ENCODE peak calls at places on chromosomes 11 and 22, in five cellular contexts. One of them, this sample, is unnamed.

GRCh38 chr22:29842740-29843139 is 4.7 kb upstream of the ASCC2 start:
- DNase-seq in mesenchymal stem cell: peak; percentile 98
- DNase-seq in neuronal stem cell: no peak
- DNase-seq in H1: no peak
- DNase-seq in trophoblast cell: peak; percentile 70
- DNase-seq in this sample: no peak

GRCh38 chr11:9688716-9689511 is 25.0 kb downstream of the SWAP70 start:
- DNase-seq in mesenchymal stem cell: peak; percentile 83
- DNase-seq in neuronal stem cell: no peak
- DNase-seq in H1: no peak
- DNase-seq in trophoblast cell: no peak
- DNase-seq in this sample: no peak

GRCh38 chr11:118343981-118344521 is at the start of gene CD3G:
- DNase-seq in mesenchymal stem cell: no peak
- DNase-seq in neuronal stem cell: no peak
- DNase-seq in H1: no peak
- DNase-seq in trophoblast cell: no peak
- DNase-seq in this sample: no peak

GRCh38 chr11:19237813-19238212 is 2.9 kb downstream of the E2F8 start:
- DNase-seq in mesenchymal stem cell: no peak
- DNase-seq in neuronal stem cell: no peak
- DNase-seq in H1: no peak
- DNase-seq in trophoblast cell: no peak
- DNase-seq in this sample: no peak

GRCh38 chr22:50713571-50714056 is 24.4 kb upstream of the ACR start:
- DNase-seq in mesenchymal stem cell: no peak
- DNase-seq in neuronal stem cell: no peak
- DNase-seq in H1: no peak
- DNase-seq in trophoblast cell: no peak
- DNase-seq in this sample: no peak

GRCh38 chr11:96147913-96148312 is 195.1 kb downstream of the MAML2 start:
- DNase-seq in mesenchymal stem cell: no peak
- DNase-seq in neuronal stem cell: no peak
- DNase-seq in H1: no peak
- DNase-seq in trophoblast cell: no peak
- DNase-seq in this sample: no peak

GRCh38 chr22:25202290-25202921 is 2.7 kb downstream of the CRYBB3 start:
- DNase-seq in mesenchymal stem cell: peak; percentile 60
- DNase-seq in neuronal stem cell: peak; percentile 71
- DNase-seq in H1: peak; percentile 89
- DNase-seq in trophoblast cell: peak; percentile 55
- DNase-seq in this sample: peak; percentile 82

GRCh38 chr11:37613031-37613430 is 1015.0 kb upstream of the RAG2 start:
- DNase-seq in mesenchymal stem cell: no peak
- DNase-seq in neuronal stem cell: no peak
- DNase-seq in H1: no peak
- DNase-seq in trophoblast cell: no peak
- DNase-seq in this sample: no peak

GRCh38 chr11:77188323-77188911 is 60.4 kb downstream of the MYO7A start:
- DNase-seq in mesenchymal stem cell: peak; percentile 76
- DNase-seq in neuronal stem cell: peak; percentile 72
- DNase-seq in H1: peak; percentile 83
- DNase-seq in trophoblast cell: peak; percentile 62
- DNase-seq in this sample: peak; percentile 78

GRCh38 chr11:95147364-95147905 is 57.8 kb downstream of the ENDOD1 start:
- DNase-seq in mesenchymal stem cell: peak; percentile 98
- DNase-seq in neuronal stem cell: no peak
- DNase-seq in H1: no peak
- DNase-seq in trophoblast cell: peak; percentile 30
- DNase-seq in this sample: no peak

GRCh38 chr11:69368119-69368880 is 74.3 kb downstream of the MYEOV start:
- DNase-seq in mesenchymal stem cell: no peak
- DNase-seq in neuronal stem cell: no peak
- DNase-seq in H1: peak; percentile 28
- DNase-seq in trophoblast cell: no peak
- DNase-seq in this sample: peak; percentile 7

GRCh38 chr11:69155302-69156198 is at the start of gene SMIM38:
- DNase-seq in mesenchymal stem cell: no peak
- DNase-seq in neuronal stem cell: no peak
- DNase-seq in H1: no peak
- DNase-seq in trophoblast cell: no peak
- DNase-seq in this sample: no peak

GRCh38 chr22:36253523-36254490 is 874 bp downstream of the APOL1 start:
- DNase-seq in mesenchymal stem cell: no peak
- DNase-seq in neuronal stem cell: no peak
- DNase-seq in H1: no peak
- DNase-seq in trophoblast cell: no peak
- DNase-seq in this sample: peak; percentile 9

GRCh38 chr11:90840071-90840470 is 617.2 kb upstream of the CHORDC1 start:
- DNase-seq in mesenchymal stem cell: no peak
- DNase-seq in neuronal stem cell: no peak
- DNase-seq in H1: no peak
- DNase-seq in trophoblast cell: no peak
- DNase-seq in this sample: no peak

DNA sequence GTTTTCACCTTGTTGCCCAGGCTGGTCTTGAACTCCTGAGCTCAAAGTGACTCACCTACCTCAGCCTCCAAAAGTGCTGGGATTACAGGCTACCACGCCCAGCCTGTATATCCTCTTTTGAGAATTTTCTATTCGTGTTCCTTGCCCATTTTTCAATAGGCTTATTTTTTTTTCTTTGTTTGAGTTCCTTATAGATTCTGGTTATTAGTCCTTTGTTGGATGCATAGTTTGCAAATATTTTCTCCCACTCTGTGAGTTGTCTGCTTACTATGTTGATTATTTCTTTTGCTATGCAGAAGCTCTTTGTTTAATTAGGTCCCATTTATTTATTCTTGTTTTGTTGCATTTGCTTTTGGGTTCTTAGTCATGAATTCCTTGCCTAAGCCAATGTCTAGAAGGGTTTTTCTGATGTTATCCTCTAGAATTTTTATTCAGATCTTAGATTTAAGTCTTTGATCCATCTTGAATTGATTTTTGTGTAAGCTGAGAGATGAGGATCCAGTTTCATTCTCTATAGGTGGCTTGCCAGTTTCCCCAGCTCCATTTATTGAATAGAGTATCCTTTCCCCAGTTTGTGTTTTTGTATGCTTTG is 17.7 kb upstream of the ZBED5 start:
- DNase-seq in mesenchymal stem cell: no peak
- DNase-seq in neuronal stem cell: no peak
- DNase-seq in H1: no peak
- DNase-seq in trophoblast cell: no peak
- DNase-seq in this sample: no peak
- H2BK12ac ChIP-seq in mesenchymal stem cell: no peak overlapping the region
- H2BK12ac ChIP-seq in neuronal stem cell: no peak overlapping the region
- H2BK12ac ChIP-seq in H1: no peak overlapping the region
- H2BK12ac ChIP-seq in trophoblast cell: no peak overlapping the region
- H2BK12ac ChIP-seq in this sample: no peak overlapping the region

DNA sequence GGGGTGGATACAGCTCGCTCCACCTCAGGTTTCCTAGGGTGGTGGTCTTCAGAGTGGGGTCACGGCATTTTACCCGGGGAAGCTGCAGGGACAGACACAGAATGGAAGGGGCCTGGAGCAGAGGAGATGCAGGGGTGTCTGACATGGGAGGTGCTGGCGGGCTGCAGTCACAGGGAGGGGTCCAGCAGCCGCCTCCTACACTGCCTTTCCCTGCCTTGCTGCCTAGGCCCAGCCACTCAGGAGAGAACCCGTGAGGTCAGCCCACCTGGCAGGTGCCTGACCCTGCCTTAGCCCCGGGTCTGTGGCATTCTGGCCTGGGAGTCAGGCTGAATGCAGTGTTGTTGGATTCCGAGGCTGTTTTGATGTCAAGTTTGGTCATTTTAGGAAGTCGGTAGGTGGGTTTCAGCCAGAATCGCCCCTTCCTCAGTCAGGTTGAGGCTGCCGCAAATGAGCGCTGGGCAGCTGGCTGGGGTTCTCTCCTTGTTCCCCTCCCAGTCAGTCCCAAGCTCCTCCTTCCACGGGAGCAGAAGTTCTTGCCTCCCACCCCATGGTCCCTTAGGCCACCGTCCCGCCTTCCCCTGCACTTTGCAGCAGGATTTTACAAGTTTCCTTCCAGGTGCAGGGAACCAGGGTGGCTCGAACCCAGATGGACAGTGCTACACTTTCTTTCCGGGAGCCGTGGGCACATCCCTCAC is 294.5 kb downstream of the TBC1D22A start:
- DNase-seq in mesenchymal stem cell: no peak
- DNase-seq in neuronal stem cell: no peak
- DNase-seq in H1: no peak
- DNase-seq in trophoblast cell: no peak
- DNase-seq in this sample: no peak
- H3K4me2 ChIP-seq in mesenchymal stem cell: no peak overlapping the region
- H3K4me2 ChIP-seq in neuronal stem cell: no peak overlapping the region
- H3K4me2 ChIP-seq in H1: no peak overlapping the region
- H3K4me2 ChIP-seq in trophoblast cell: no peak overlapping the region
- H3K4me2 ChIP-seq in this sample: no peak overlapping the region

DNA sequence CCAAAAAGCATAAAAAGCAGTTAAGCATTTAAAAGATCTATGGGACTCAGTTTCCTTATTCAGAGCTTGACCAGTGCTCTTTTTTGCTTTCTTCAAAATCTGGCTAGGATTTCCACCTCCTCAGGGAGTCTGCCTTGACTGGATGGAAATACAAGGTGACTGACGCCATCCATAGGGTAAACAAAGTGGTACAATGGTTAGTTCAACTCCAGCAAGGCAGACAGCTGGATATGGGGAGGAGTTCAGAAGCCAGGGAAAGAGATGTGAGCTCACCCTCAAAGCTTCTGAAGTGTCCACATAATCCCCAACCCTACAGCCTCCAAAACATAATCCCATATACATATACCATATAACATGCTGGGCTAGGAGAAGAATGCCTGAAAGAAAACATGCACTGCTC is 52.0 kb downstream of the KIRREL3 start:
- DNase-seq in mesenchymal stem cell: no peak
- DNase-seq in neuronal stem cell: no peak
- DNase-seq in H1: no peak
- DNase-seq in trophoblast cell: no peak
- DNase-seq in this sample: no peak
- H3K18ac ChIP-seq in mesenchymal stem cell: no peak overlapping the region
- H3K18ac ChIP-seq in neuronal stem cell: no peak overlapping the region
- H3K18ac ChIP-seq in H1: no peak overlapping the region
- H3K18ac ChIP-seq in trophoblast cell: no peak overlapping the region
- H3K18ac ChIP-seq in this sample: no peak overlapping the region

DNA sequence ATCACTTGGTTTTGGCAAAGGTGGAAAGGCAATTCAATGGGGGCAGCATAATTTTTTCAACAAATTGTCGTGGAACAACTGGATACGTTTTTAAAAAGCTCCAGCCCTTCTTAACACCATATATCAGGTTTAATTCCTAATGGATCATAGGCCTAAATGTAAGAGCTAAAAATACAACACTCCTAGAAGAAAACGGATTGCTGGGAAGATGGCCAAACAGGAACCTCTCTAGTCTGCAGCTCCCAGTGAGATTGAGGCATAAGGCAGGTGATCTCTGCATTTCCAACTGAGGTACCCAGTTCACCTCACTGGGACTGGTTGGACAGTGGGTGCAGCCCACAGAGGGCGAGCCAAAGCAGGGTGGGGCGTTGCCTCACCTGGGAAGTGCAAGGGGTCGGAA is 32.4 kb upstream of the SCGB1D1 start:
- DNase-seq in mesenchymal stem cell: no peak
- DNase-seq in neuronal stem cell: no peak
- DNase-seq in H1: no peak
- DNase-seq in trophoblast cell: no peak
- DNase-seq in this sample: no peak
- H2BK12ac ChIP-seq in mesenchymal stem cell: no peak overlapping the region
- H2BK12ac ChIP-seq in neuronal stem cell: no peak overlapping the region
- H2BK12ac ChIP-seq in H1: no peak overlapping the region
- H2BK12ac ChIP-seq in trophoblast cell: no peak overlapping the region
- H2BK12ac ChIP-seq in this sample: no peak overlapping the region

GRCh38 chr11:46886211-46886610 is 32.1 kb downstream of the LRP4 start:
- DNase-seq in mesenchymal stem cell: no peak
- DNase-seq in neuronal stem cell: no peak
- DNase-seq in H1: no peak
- DNase-seq in trophoblast cell: no peak
- DNase-seq in this sample: no peak

GRCh38 chr11:46890665-46891064 is 27.7 kb downstream of the LRP4 start:
- DNase-seq in mesenchymal stem cell: peak; percentile 49
- DNase-seq in neuronal stem cell: no peak
- DNase-seq in H1: no peak
- DNase-seq in trophoblast cell: no peak
- DNase-seq in this sample: no peak

GRCh38 chr11:46889689-46890475 is 28.5 kb downstream of the LRP4 start:
- DNase-seq in mesenchymal stem cell: peak; percentile 78
- DNase-seq in neuronal stem cell: peak; percentile 73
- DNase-seq in H1: peak; percentile 91
- DNase-seq in trophoblast cell: peak; percentile 63
- DNase-seq in this sample: peak; percentile 72

GRCh38 chr11:46889251-46889650 is 29.1 kb downstream of the LRP4 start:
- DNase-seq in mesenchymal stem cell: no peak
- DNase-seq in neuronal stem cell: no peak
- DNase-seq in H1: no peak
- DNase-seq in trophoblast cell: no peak
- DNase-seq in this sample: no peak

DNA sequence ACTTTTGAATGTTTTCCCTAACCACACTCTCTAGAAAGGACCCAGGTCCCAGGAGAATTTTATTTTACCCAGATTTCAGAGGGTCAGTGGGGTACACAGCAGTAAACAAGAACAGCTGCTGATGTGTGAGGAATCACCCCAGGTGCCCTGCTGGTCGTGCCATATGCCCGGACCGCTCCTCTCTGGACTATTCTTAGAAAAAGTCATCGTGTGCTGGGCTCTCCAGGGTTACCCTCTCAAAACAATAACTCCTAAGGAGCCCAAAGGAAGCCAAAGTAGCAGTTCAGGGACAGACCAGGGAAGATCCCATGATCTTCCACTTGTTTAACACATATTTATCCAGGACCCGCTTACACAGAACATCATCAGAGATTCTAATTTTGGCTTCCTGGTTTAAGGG is 29.7 kb downstream of the LRP4 start:
- DNase-seq in mesenchymal stem cell: no peak
- DNase-seq in neuronal stem cell: no peak
- DNase-seq in H1: no peak
- DNase-seq in trophoblast cell: no peak
- DNase-seq in this sample: no peak
- H3K4me2 ChIP-seq in mesenchymal stem cell: no peak overlapping the region
- H3K4me2 ChIP-seq in neuronal stem cell: no peak overlapping the region
- H3K4me2 ChIP-seq in H1: no peak overlapping the region
- H3K4me2 ChIP-seq in trophoblast cell: no peak overlapping the region
- H3K4me2 ChIP-seq in this sample: no peak overlapping the region